ENCODE peak calls at places on chromosomes 16 and 17, in four cellular contexts. M, B, E and A are unnamed samples.

GRCh38 chr16:68728558-68728957 is 8.5 kb upstream of the CDH1 start:
- DNase-seq in M (no peak), B (no peak), E (no peak), A (no peak)

GRCh38 chr17:2929881-2930533 is 133.4 kb downstream of the OR1D5 start:
- DNase-seq in M (peak; percentile 68), B (no peak), E (peak; percentile 60), A (no peak)

GRCh38 chr16:55478827-55479559 is at the start of gene MMP2:
- DNase-seq in M (peak; percentile 39), B (peak; percentile 82), E (peak; percentile 45), A (no peak)

GRCh38 chr17:31788571-31788946 is 70.5 kb downstream of the COPRS start:
- DNase-seq in M (no peak), B (no peak), E (no peak), A (no peak)

GRCh38 chr17:66625321-66625767 is 209.6 kb upstream of the CACNG5 start:
- DNase-seq in M (no peak), B (no peak), E (no peak), A (no peak)

GRCh38 chr16:68086336-68086821 is 1.2 kb downstream of the NFATC3 start:
- DNase-seq in M (no peak), B (no peak), E (no peak), A (no peak)

GRCh38 chr17:38921756-38922411 is 3.5 kb upstream of the LASP1NB start:
- DNase-seq in M (no peak), B (peak; percentile 35), E (no peak), A (no peak)

GRCh38 chr16:26453215-26453614 is 613.5 kb upstream of the C16orf82 start:
- DNase-seq in M (no peak), B (no peak), E (no peak), A (no peak)

GRCh38 chr17:82520041-82520910 is 744 bp downstream of the FOXK2 start:
- DNase-seq in M (peak; percentile 39), B (no peak), E (no peak), A (peak; percentile 52)

GRCh38 chr17:41417576-41418015 is 6.8 kb downstream of the KRT37 start:
- DNase-seq in M (no peak), B (no peak), E (no peak), A (no peak)

GRCh38 chr17:64679710-64680216 is 17.7 kb upstream of the SMURF2 start:
- DNase-seq in M (no peak), B (peak; percentile 89), E (no peak), A (no peak)

GRCh38 chr16:71895679-71896385 is 501 bp downstream of the IST1 start:
- DNase-seq in M (peak; percentile 48), B (peak; percentile 44), E (peak; percentile 45), A (no peak)

GRCh38 chr16:19735074-19735867 is 17.2 kb downstream of the IQCK start:
- DNase-seq in M (no peak), B (no peak), E (no peak), A (no peak)

GRCh38 chr16:87829988-87830672 is 39.2 kb downstream of the SLC7A5 start:
- DNase-seq in M (no peak), B (no peak), E (no peak), A (no peak)

GRCh38 chr16:22375117-22375962 is 921 bp upstream of the CDR2 start:
- DNase-seq in M (peak; percentile 27), B (no peak), E (no peak), A (no peak)

GRCh38 chr17:20896153-20896649 is 146.6 kb downstream of the USP22 start:
- DNase-seq in M (peak; percentile 19), B (no peak), E (peak; percentile 13), A (no peak)

GRCh38 chr16:84209989-84210388 is 19.0 kb downstream of the ADAD2 start:
- DNase-seq in M (no peak), B (no peak), E (no peak), A (no peak)
- H3K4me3 ChIP-seq in M (no peak overlapping the region), B (no peak overlapping the region), E (no peak overlapping the region), A (no peak overlapping the region)

DNA sequence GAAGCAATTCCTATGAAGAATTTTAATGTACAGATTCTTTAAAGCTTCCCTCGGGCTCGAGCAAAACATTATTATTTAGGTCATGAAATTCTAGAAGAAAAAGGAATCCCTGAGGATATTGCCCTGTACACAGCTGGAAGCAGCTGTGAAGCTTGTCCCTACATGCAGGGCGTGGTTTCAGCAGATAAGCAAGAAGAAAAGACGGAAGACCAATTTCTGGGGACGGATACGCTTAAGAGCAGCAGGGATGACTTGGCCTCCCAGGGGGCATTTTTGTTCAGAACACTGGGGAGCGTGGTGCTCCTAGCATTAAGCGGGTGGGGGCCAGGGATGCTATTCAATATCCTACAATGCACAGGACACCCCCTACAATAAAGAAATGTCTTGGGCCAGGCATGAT is 34.3 kb downstream of the LITAF start:
- DNase-seq in M (no peak), B (no peak), E (no peak), A (no peak)
- H3K36me3 ChIP-seq in M (peaks cover 22% of the 10 kb centered on the region), B (peaks cover 98% of the 10 kb centered on the region), E (no peaks in the 10 kb centered on the region), A (peaks cover 82% of the 10 kb centered on the region)

DNA sequence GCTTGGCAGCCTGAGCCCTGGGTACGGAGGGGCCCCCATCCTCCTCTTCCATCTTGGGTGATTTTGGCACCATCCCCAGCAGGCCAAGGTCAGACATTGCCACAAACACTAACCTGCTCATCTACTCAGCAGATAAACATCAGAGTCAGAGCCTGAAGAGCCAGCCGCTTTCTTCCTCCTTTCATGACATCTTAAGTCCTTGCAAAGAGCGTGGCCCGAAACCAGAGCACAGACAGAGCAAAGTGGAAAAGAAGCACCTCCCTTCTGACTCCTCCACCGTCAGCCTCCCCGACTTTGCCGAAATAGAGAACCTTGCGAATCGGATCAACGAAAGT is 60.4 kb upstream of the RPH3AL start:
- DNase-seq in M (no peak), B (no peak), E (no peak), A (no peak)
- H3K4me3 ChIP-seq in M (no peak overlapping the region), B (no peak overlapping the region), E (no peak overlapping the region), A (peak overlapping the region; percentile 61)

GRCh38 chr17:27085517-27085916 is 208.4 kb upstream of the WSB1 start:
- DNase-seq in M (no peak), B (no peak), E (no peak), A (no peak)

GRCh38 chr17:27082023-27082774 is 211.7 kb upstream of the WSB1 start:
- DNase-seq in M (no peak), B (no peak), E (no peak), A (no peak)

GRCh38 chr17:27081002-27081638 is 212.8 kb upstream of the WSB1 start:
- DNase-seq in M (no peak), B (no peak), E (no peak), A (no peak)

GRCh38 chr17:27083408-27084185 is 210.3 kb upstream of the WSB1 start:
- DNase-seq in M (no peak), B (no peak), E (no peak), A (no peak)

GRCh38 chr17:27082775-27083154 is 211.1 kb upstream of the WSB1 start:
- DNase-seq in M (no peak), B (no peak), E (no peak), A (no peak)
- H3K36me3 ChIP-seq in M (no peaks in the 10 kb centered on the region), B (no peaks in the 10 kb centered on the region), E (no peaks in the 10 kb centered on the region), A (no peaks in the 10 kb centered on the region)

GRCh38 chr16:14302031-14302398 is 230.9 kb downstream of the MRTFB start:
- DNase-seq in M (peak; percentile 39), B (peak; percentile 79), E (peak; percentile 59), A (no peak)

GRCh38 chr16:14301150-14302030 is 230.3 kb downstream of the MRTFB start:
- DNase-seq in M (peak; percentile 36), B (no peak), E (peak; percentile 38), A (no peak)

GRCh38 chr16:14298374-14299122 is 227.4 kb downstream of the MRTFB start:
- DNase-seq in M (no peak), B (no peak), E (no peak), A (no peak)

GRCh38 chr16:14302399-14303181 is 231.5 kb downstream of the MRTFB start:
- DNase-seq in M (no peak), B (peak; percentile 60), E (peak; percentile 13), A (no peak)

DNA sequence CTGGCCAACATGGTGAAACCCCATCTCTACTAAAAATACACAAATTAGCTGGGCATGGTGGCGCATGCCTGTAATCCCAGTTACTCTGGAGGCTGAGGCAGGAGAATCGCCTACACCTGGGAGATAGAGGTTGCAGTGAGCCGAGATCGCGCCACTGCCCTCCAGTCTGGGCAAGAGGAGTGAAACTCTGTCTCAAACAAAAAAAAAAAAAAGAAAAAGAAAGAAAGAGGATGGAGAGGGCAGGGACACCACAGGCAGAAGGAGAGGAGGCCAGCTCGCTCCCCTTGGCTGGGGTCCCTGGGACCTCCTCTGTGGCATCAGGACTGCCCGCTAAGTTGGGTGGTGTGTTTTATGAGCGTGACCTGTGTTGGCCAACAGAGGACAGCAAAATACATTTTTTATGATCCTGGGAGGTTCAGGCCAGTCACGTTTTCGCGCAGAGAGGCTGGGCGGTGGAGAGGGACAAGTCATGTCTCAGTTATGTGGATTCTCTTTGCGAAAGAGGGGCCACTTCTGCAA is 229.6 kb downstream of the MRTFB start:
- DNase-seq in M (peak; percentile 62), B (peak; percentile 82), E (peak; percentile 69), A (no peak)
- H3K4me3 ChIP-seq in M (no peak overlapping the region), B (no peak overlapping the region), E (no peak overlapping the region), A (no peak overlapping the region)